ENCODE peak calls at places on chromosomes 7 and 10, in eight cellular contexts. I is activated CD4-positive, alpha-beta T cell treated with anti-CD3 and anti-CD28 coated beads for 4 hours; D is endothelial cell; B is HEK293T; X is EH; U is IMR-90; W is frontal cortex; T is central memory CD8-positive, alpha-beta T cell. F is an unnamed sample.

GRCh38 chr7:36034020-36034419 is 119.0 kb upstream of the EEPD1 start:
- DNase-seq in B (no peak), T (no peak), W (no peak), I (no peak), X (peak), D (no peak), U (peak), F (no peak)

GRCh38 chr10:15439381-15439837 is 68.3 kb upstream of the FAM171A1 start:
- DNase-seq in W (no peak), I (no peak), U (peak), D (peak), B (peak), T (no peak), X (peak), F (no peak)

GRCh38 chr7:157540020-157540419 is 203.2 kb downstream of the DNAJB6 start:
- DNase-seq in W (no peak), X (no peak), T (no peak), D (no peak), B (no peak), U (no peak), I (no peak), F (no peak)

GRCh38 chr7:92720604-92721350 is 115.6 kb downstream of the CDK6 start:
- DNase-seq in D (no peak), W (no peak), X (no peak), T (no peak), B (no peak), I (no peak), U (no peak), F (no peak)

GRCh38 chr10:1141701-1142100 is 85.5 kb downstream of the WDR37 start:
- DNase-seq in T (no peak), U (no peak), B (no peak), I (no peak), W (no peak), D (no peak), X (no peak), F (no peak)

GRCh38 chr10:78960316-78960800 is 108.4 kb upstream of the ZMIZ1 start:
- DNase-seq in T (no peak), D (no peak), I (no peak), B (no peak), U (peak), W (peak), X (peak), F (no peak)

GRCh38 chr10:87752571-87752970 is 65.5 kb downstream of the ATAD1 start:
- DNase-seq in W (no peak), I (no peak), D (no peak), T (no peak), X (peak), B (no peak), U (peak), F (no peak)

GRCh38 chr7:149885191-149886017 is 11.6 kb downstream of the ATP6V0E2 start:
- DNase-seq in T (no peak), U (no peak), B (no peak), I (no peak), W (no peak), D (no peak), X (no peak), F (no peak)

GRCh38 chr7:155643804-155644177 is 670 bp upstream of the RBM33 start:
- DNase-seq in B (no peak), X (peak), W (peak), T (no peak), I (no peak), D (no peak), U (peak), F (no peak)

GRCh38 chr10:105950410-105950809 is 1214.1 kb downstream of the SORCS1 start:
- DNase-seq in T (no peak), U (peak), B (peak), I (no peak), X (peak), W (peak), D (peak), F (peak)

GRCh38 chr7:117901089-117901797 is 28.0 kb upstream of the CTTNBP2 start:
- DNase-seq in B (no peak), U (no peak), X (no peak), T (no peak), D (no peak), I (no peak), W (no peak), F (no peak)